ENCODE peak calls at places on chromosomes 7 and 10, in eight cellular contexts. L is stimulated activated CD4-positive, alpha-beta T cell treated with anti-CD3 and anti-CD28 coated beads, Interleukin-2, amount 100 ng/mL, for 48 hours; F is activated effector memory CD4-positive, alpha-beta T cell treated with Interleukin-2 at 50 U/mL for 16 hours; K is HuH-7.5; T is tibial nerve; S is sigmoid colon; P is PC-9; A is iPS-NIHi11. E is an unnamed sample.

GRCh38 chr7:155815332-155816191 is 3.3 kb upstream of the SHH start:
- DNase-seq in S (no peak), A (peak), L (peak), P (peak), K (peak), F (peak), T (no peak), E (peak)

GRCh38 chr10:127117125-127117524 is 79.3 kb downstream of the INSYN2A start:
- DNase-seq in L (peak), S (no peak), K (peak), P (peak), A (peak), T (no peak), F (no peak), E (peak)

GRCh38 chr7:111138196-111138569 is 47.3 kb downstream of the LRRN3 start:
- DNase-seq in F (peak), L (peak), T (no peak), A (no peak), S (no peak), K (no peak), P (peak), E (peak)

GRCh38 chr10:49448924-49449323 is 53.0 kb upstream of the DRGX start:
- DNase-seq in S (no peak), P (no peak), A (no peak), L (no peak), T (no peak), F (no peak), K (no peak), E (peak)

GRCh38 chr10:43131256-43131655 is 7.0 kb upstream of the CSGALNACT2 start:
- DNase-seq in S (no peak), L (no peak), F (no peak), K (no peak), T (no peak), A (no peak), P (no peak), E (no peak)

GRCh38 chr10:84213076-84213475 is 12.3 kb downstream of the LRIT2 start:
- DNase-seq in A (no peak), K (no peak), P (no peak), L (no peak), T (no peak), F (no peak), S (no peak), E (no peak)

GRCh38 chr10:16843252-16843870 is 26.1 kb upstream of the RSU1 start:
- DNase-seq in K (no peak), T (no peak), P (no peak), L (no peak), S (no peak), F (no peak), A (peak), E (peak)

GRCh38 chr7:82210422-82211184 is 233.0 kb downstream of the CACNA2D1 start:
- DNase-seq in A (no peak), S (no peak), F (no peak), K (no peak), P (no peak), L (no peak), T (no peak), E (peak)

GRCh38 chr10:30481603-30482002 is 47.6 kb downstream of the MAP3K8 start:
- DNase-seq in F (no peak), S (no peak), A (no peak), L (no peak), K (no peak), P (no peak), T (no peak), E (no peak)

GRCh38 chr10:83522881-83523386 is 616.4 kb upstream of the GHITM start:
- DNase-seq in F (no peak), K (no peak), T (no peak), L (no peak), P (no peak), A (no peak), S (no peak), E (no peak)

GRCh38 chr7:128863433-128863989 is 855 bp downstream of the ATP6V1F start:
- DNase-seq in P (peak), F (peak), S (no peak), L (peak), T (no peak), K (peak), A (peak), E (peak)